ENCODE peak calls at places on chromosome 17, in seven cellular contexts. One of them, this sample, is unnamed.

GRCh38 chr17:21046215-21046614 is 3.4 kb upstream of the USP22 start:
- DNase-seq in tibial nerve: no peak
- DNase-seq in transverse colon: no peak
- DNase-seq in A549: no peak
- DNase-seq in stomach: no peak
- DNase-seq in sigmoid colon: no peak
- DNase-seq in SK-N-SH: no peak
- DNase-seq in this sample: no peak

GRCh38 chr17:46090871-46091270 is 91.8 kb downstream of the STH start:
- DNase-seq in tibial nerve: no peak
- DNase-seq in transverse colon: no peak
- DNase-seq in A549: no peak
- DNase-seq in stomach: no peak
- DNase-seq in sigmoid colon: no peak
- DNase-seq in SK-N-SH: no peak
- DNase-seq in this sample: no peak

GRCh38 chr17:47276868-47277267 is 23.2 kb downstream of the ITGB3 start:
- DNase-seq in tibial nerve: peak
- DNase-seq in transverse colon: peak
- DNase-seq in A549: no peak
- DNase-seq in stomach: peak
- DNase-seq in sigmoid colon: peak
- DNase-seq in SK-N-SH: no peak
- DNase-seq in this sample: peak

GRCh38 chr17:17942846-17943245 is 29.4 kb downstream of the TOM1L2 start:
- DNase-seq in tibial nerve: no peak
- DNase-seq in transverse colon: no peak
- DNase-seq in A549: no peak
- DNase-seq in stomach: no peak
- DNase-seq in sigmoid colon: no peak
- DNase-seq in SK-N-SH: no peak
- DNase-seq in this sample: no peak

GRCh38 chr17:10836966-10837599 is 804 bp downstream of the PIRT start:
- DNase-seq in tibial nerve: no peak
- DNase-seq in transverse colon: peak
- DNase-seq in A549: no peak
- DNase-seq in stomach: peak
- DNase-seq in sigmoid colon: no peak
- DNase-seq in SK-N-SH: no peak
- DNase-seq in this sample: no peak

GRCh38 chr17:51805220-51805619 is 353.3 kb downstream of the CA10 start:
- DNase-seq in tibial nerve: no peak
- DNase-seq in transverse colon: no peak
- DNase-seq in A549: no peak
- DNase-seq in stomach: no peak
- DNase-seq in sigmoid colon: no peak
- DNase-seq in SK-N-SH: no peak
- DNase-seq in this sample: no peak

GRCh38 chr17:54353789-54354525 is 531.2 kb downstream of the KIF2B start:
- DNase-seq in tibial nerve: no peak
- DNase-seq in transverse colon: no peak
- DNase-seq in A549: no peak
- DNase-seq in stomach: no peak
- DNase-seq in sigmoid colon: no peak
- DNase-seq in SK-N-SH: no peak
- DNase-seq in this sample: no peak

GRCh38 chr17:19242926-19243325 is 5.8 kb downstream of the EPN2 start:
- DNase-seq in tibial nerve: no peak
- DNase-seq in transverse colon: no peak
- DNase-seq in A549: no peak
- DNase-seq in stomach: no peak
- DNase-seq in sigmoid colon: peak
- DNase-seq in SK-N-SH: no peak
- DNase-seq in this sample: peak

GRCh38 chr17:36512641-36513040 is 22.0 kb downstream of the MYO19 start:
- DNase-seq in tibial nerve: no peak
- DNase-seq in transverse colon: no peak
- DNase-seq in A549: no peak
- DNase-seq in stomach: no peak
- DNase-seq in sigmoid colon: no peak
- DNase-seq in SK-N-SH: no peak
- DNase-seq in this sample: no peak

GRCh38 chr17:40474419-40475002 is 26.9 kb downstream of the TNS4 start:
- DNase-seq in tibial nerve: no peak
- DNase-seq in transverse colon: no peak
- DNase-seq in A549: no peak
- DNase-seq in stomach: no peak
- DNase-seq in sigmoid colon: no peak
- DNase-seq in SK-N-SH: no peak
- DNase-seq in this sample: no peak

GRCh38 chr17:50208611-50209061 is 7.2 kb upstream of the COL1A1 start:
- DNase-seq in tibial nerve: no peak
- DNase-seq in transverse colon: no peak
- DNase-seq in A549: no peak
- DNase-seq in stomach: no peak
- DNase-seq in sigmoid colon: peak
- DNase-seq in SK-N-SH: no peak
- DNase-seq in this sample: no peak
- TF ChIP-seq EP300 in tibial nerve: no peak
- TF ChIP-seq EP300 in transverse colon: no peak
- TF ChIP-seq EP300 in A549: no peak
- TF ChIP-seq EP300 in stomach: no peak
- TF ChIP-seq EP300 in sigmoid colon: no peak
- TF ChIP-seq EP300 in SK-N-SH: no peak
- TF ChIP-seq EP300 in this sample: no peak

GRCh38 chr17:43983515-43984411 is 20.7 kb upstream of the NAGS start:
- DNase-seq in tibial nerve: no peak
- DNase-seq in transverse colon: peak
- DNase-seq in A549: no peak
- DNase-seq in stomach: peak
- DNase-seq in sigmoid colon: peak
- DNase-seq in SK-N-SH: peak
- DNase-seq in this sample: no peak
- TF ChIP-seq CTCF in tibial nerve: peak
- TF ChIP-seq CTCF in transverse colon: no peak
- TF ChIP-seq CTCF in A549: peak
- TF ChIP-seq CTCF in stomach: no peak
- TF ChIP-seq CTCF in sigmoid colon: no peak
- TF ChIP-seq CTCF in SK-N-SH: peak
- TF ChIP-seq CTCF in this sample: no peak

DNA sequence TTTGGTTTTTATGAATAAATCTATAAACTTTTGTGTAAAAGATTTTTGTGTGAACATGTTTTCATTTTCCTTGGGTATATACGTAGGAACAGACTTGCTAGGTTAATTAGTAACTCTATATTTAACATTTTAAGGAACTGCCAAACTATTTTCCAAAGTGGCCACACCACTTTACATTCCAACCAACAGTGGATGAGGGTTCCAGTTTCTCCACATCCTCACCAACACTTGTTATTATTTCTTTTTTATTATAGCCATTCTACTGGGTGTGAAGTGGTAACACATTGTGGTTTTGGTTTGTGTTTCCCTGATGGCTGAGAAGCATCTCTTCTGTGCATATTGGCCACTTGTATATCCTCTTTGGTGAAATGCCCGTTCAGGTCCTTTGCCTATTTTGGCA is 20.0 kb downstream of the LYRM9 start:
- DNase-seq in tibial nerve: no peak
- DNase-seq in transverse colon: no peak
- DNase-seq in A549: no peak
- DNase-seq in stomach: no peak
- DNase-seq in sigmoid colon: no peak
- DNase-seq in SK-N-SH: no peak
- DNase-seq in this sample: no peak
- TF ChIP-seq EP300 in tibial nerve: no peak
- TF ChIP-seq EP300 in transverse colon: no peak
- TF ChIP-seq EP300 in A549: no peak
- TF ChIP-seq EP300 in stomach: no peak
- TF ChIP-seq EP300 in sigmoid colon: no peak
- TF ChIP-seq EP300 in SK-N-SH: no peak
- TF ChIP-seq EP300 in this sample: no peak

GRCh38 chr17:82241926-82242697 is 13.3 kb downstream of the SLC16A3 start:
- DNase-seq in tibial nerve: no peak
- DNase-seq in transverse colon: peak
- DNase-seq in A549: no peak
- DNase-seq in stomach: no peak
- DNase-seq in sigmoid colon: peak
- DNase-seq in SK-N-SH: peak
- DNase-seq in this sample: no peak
- TF ChIP-seq CTCF in tibial nerve: no peak
- TF ChIP-seq CTCF in transverse colon: no peak
- TF ChIP-seq CTCF in A549: no peak
- TF ChIP-seq CTCF in stomach: no peak
- TF ChIP-seq CTCF in sigmoid colon: no peak
- TF ChIP-seq CTCF in SK-N-SH: no peak
- TF ChIP-seq CTCF in this sample: no peak

DNA sequence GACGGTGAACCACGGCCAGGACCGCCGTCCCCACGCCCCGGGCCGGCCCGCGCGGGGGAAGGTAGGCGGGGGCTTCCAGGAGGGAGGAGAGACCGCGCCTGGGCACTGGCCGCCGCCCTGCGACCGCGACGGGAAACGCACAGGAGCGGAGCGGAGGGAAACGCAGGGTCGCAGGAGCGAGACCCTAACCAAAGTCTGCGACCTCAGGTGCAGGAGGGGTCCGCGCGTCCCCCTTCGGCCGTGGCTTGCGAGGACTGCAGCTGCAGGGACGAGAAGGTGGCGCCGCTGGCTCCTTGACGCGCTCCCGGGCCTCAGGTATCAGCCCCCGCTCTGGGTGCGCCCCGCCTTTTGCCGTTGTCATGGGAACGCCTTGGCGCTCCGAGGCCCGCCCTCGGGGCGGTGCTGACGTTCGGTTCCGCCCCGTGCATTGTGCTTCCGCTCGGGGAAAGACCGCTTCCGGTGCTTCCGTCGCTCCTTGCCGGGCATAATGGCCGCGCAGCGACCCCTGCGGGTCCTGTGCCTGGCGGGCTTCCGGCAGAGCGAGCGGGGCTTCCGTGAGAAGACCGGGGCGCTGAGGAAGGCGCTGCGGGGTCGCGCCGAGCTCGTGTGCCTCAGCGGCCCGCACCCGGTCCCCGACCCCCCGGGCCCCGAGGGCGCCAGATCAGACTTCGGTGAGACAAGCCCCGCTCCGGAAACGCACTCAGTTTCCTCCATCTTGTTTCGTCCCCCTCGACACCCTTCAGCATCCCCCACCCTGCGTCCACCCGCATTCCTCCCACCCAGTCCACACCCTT is at the start of gene OVCA2:
- DNase-seq in tibial nerve: peak
- DNase-seq in transverse colon: peak
- DNase-seq in A549: peak
- DNase-seq in stomach: peak
- DNase-seq in sigmoid colon: peak
- DNase-seq in SK-N-SH: peak
- DNase-seq in this sample: peak
- TF ChIP-seq EP300 in tibial nerve: peak
- TF ChIP-seq EP300 in transverse colon: no peak
- TF ChIP-seq EP300 in A549: no peak
- TF ChIP-seq EP300 in stomach: no peak
- TF ChIP-seq EP300 in sigmoid colon: no peak
- TF ChIP-seq EP300 in SK-N-SH: no peak
- TF ChIP-seq EP300 in this sample: no peak

GRCh38 chr17:42548993-42549755 is 3.5 kb upstream of the HSD17B1 start:
- DNase-seq in tibial nerve: no peak
- DNase-seq in transverse colon: no peak
- DNase-seq in A549: no peak
- DNase-seq in stomach: no peak
- DNase-seq in sigmoid colon: no peak
- DNase-seq in SK-N-SH: no peak
- DNase-seq in this sample: no peak

GRCh38 chr17:42544874-42545283 is 7.8 kb upstream of the HSD17B1 start:
- DNase-seq in tibial nerve: no peak
- DNase-seq in transverse colon: no peak
- DNase-seq in A549: no peak
- DNase-seq in stomach: no peak
- DNase-seq in sigmoid colon: no peak
- DNase-seq in SK-N-SH: no peak
- DNase-seq in this sample: no peak

GRCh38 chr17:42547698-42548069 is 5.0 kb upstream of the HSD17B1 start:
- DNase-seq in tibial nerve: no peak
- DNase-seq in transverse colon: no peak
- DNase-seq in A549: no peak
- DNase-seq in stomach: peak
- DNase-seq in sigmoid colon: no peak
- DNase-seq in SK-N-SH: no peak
- DNase-seq in this sample: no peak

GRCh38 chr17:42547001-42547461 is 5.7 kb upstream of the HSD17B1 start:
- DNase-seq in tibial nerve: no peak
- DNase-seq in transverse colon: no peak
- DNase-seq in A549: no peak
- DNase-seq in stomach: no peak
- DNase-seq in sigmoid colon: no peak
- DNase-seq in SK-N-SH: no peak
- DNase-seq in this sample: no peak

GRCh38 chr17:42548070-42548837 is 4.5 kb upstream of the HSD17B1 start:
- DNase-seq in tibial nerve: no peak
- DNase-seq in transverse colon: peak
- DNase-seq in A549: peak
- DNase-seq in stomach: peak
- DNase-seq in sigmoid colon: no peak
- DNase-seq in SK-N-SH: peak
- DNase-seq in this sample: no peak
- TF ChIP-seq CTCF in tibial nerve: no peak
- TF ChIP-seq CTCF in transverse colon: peak
- TF ChIP-seq CTCF in A549: peak
- TF ChIP-seq CTCF in stomach: peak
- TF ChIP-seq CTCF in sigmoid colon: no peak
- TF ChIP-seq CTCF in SK-N-SH: no peak
- TF ChIP-seq CTCF in this sample: no peak

GRCh38 chr17:75447951-75448856 is 8.2 kb upstream of the TMEM94 start:
- DNase-seq in tibial nerve: no peak
- DNase-seq in transverse colon: no peak
- DNase-seq in A549: no peak
- DNase-seq in stomach: no peak
- DNase-seq in sigmoid colon: no peak
- DNase-seq in SK-N-SH: no peak
- DNase-seq in this sample: no peak
- TF ChIP-seq EP300 in tibial nerve: no peak
- TF ChIP-seq EP300 in transverse colon: no peak
- TF ChIP-seq EP300 in A549: no peak
- TF ChIP-seq EP300 in stomach: no peak
- TF ChIP-seq EP300 in sigmoid colon: no peak
- TF ChIP-seq EP300 in SK-N-SH: no peak
- TF ChIP-seq EP300 in this sample: no peak

GRCh38 chr17:72660274-72661092 is 432.0 kb downstream of the SLC39A11 start:
- DNase-seq in tibial nerve: no peak
- DNase-seq in transverse colon: no peak
- DNase-seq in A549: no peak
- DNase-seq in stomach: no peak
- DNase-seq in sigmoid colon: peak
- DNase-seq in SK-N-SH: no peak
- DNase-seq in this sample: no peak

GRCh38 chr17:72659811-72660210 is 432.7 kb downstream of the SLC39A11 start:
- DNase-seq in tibial nerve: no peak
- DNase-seq in transverse colon: no peak
- DNase-seq in A549: no peak
- DNase-seq in stomach: no peak
- DNase-seq in sigmoid colon: peak
- DNase-seq in SK-N-SH: no peak
- DNase-seq in this sample: no peak

GRCh38 chr17:72656114-72656763 is 436.2 kb downstream of the SLC39A11 start:
- DNase-seq in tibial nerve: no peak
- DNase-seq in transverse colon: no peak
- DNase-seq in A549: no peak
- DNase-seq in stomach: no peak
- DNase-seq in sigmoid colon: no peak
- DNase-seq in SK-N-SH: no peak
- DNase-seq in this sample: no peak

GRCh38 chr17:72658675-72659074 is 433.8 kb downstream of the SLC39A11 start:
- DNase-seq in tibial nerve: no peak
- DNase-seq in transverse colon: no peak
- DNase-seq in A549: no peak
- DNase-seq in stomach: no peak
- DNase-seq in sigmoid colon: no peak
- DNase-seq in SK-N-SH: no peak
- DNase-seq in this sample: no peak

GRCh38 chr17:72657467-72658317 is 434.8 kb downstream of the SLC39A11 start:
- DNase-seq in tibial nerve: no peak
- DNase-seq in transverse colon: no peak
- DNase-seq in A549: peak
- DNase-seq in stomach: no peak
- DNase-seq in sigmoid colon: no peak
- DNase-seq in SK-N-SH: no peak
- DNase-seq in this sample: no peak
- TF ChIP-seq CTCF in tibial nerve: peak
- TF ChIP-seq CTCF in transverse colon: peak
- TF ChIP-seq CTCF in A549: peak
- TF ChIP-seq CTCF in stomach: no peak
- TF ChIP-seq CTCF in sigmoid colon: no peak
- TF ChIP-seq CTCF in SK-N-SH: no peak
- TF ChIP-seq CTCF in this sample: no peak

This sample was measured in suprapubic skin.